ENCODE peak calls at places on chromosome 13, in seven cellular contexts. One of them, this sample, is unnamed.

GRCh38 chr13:102856603-102857002 is 10.8 kb downstream of the ERCC5 start:
- DNase-seq in naive thymus-derived CD4-positive, alpha-beta T cell: no peak
- DNase-seq in GM23248: peak; percentile 71
- DNase-seq in non-pigmented ciliary epithelial cell: no peak
- DNase-seq in stimulated activated naive CD8-positive, alpha-beta T cell treated with anti-CD3 and anti-CD28 coated beads, Interleukin-15, amount 100 ng/mL, for 72 hours: no peak
- DNase-seq in AG09319: no peak
- DNase-seq in stimulated activated naive CD4-positive, alpha-beta T cell: no peak
- DNase-seq in this sample: no peak

GRCh38 chr13:112722433-112723250 is 32.8 kb downstream of the ATP11A start:
- DNase-seq in naive thymus-derived CD4-positive, alpha-beta T cell: no peak
- DNase-seq in GM23248: peak; percentile 65
- DNase-seq in non-pigmented ciliary epithelial cell: peak; percentile 45
- DNase-seq in stimulated activated naive CD8-positive, alpha-beta T cell treated with anti-CD3 and anti-CD28 coated beads, Interleukin-15, amount 100 ng/mL, for 72 hours: no peak
- DNase-seq in AG09319: no peak
- DNase-seq in stimulated activated naive CD4-positive, alpha-beta T cell: no peak
- DNase-seq in this sample: no peak

GRCh38 chr13:74570834-74571233 is 436.6 kb upstream of the KLF12 start:
- DNase-seq in naive thymus-derived CD4-positive, alpha-beta T cell: no peak
- DNase-seq in GM23248: peak; percentile 17
- DNase-seq in non-pigmented ciliary epithelial cell: no peak
- DNase-seq in stimulated activated naive CD8-positive, alpha-beta T cell treated with anti-CD3 and anti-CD28 coated beads, Interleukin-15, amount 100 ng/mL, for 72 hours: no peak
- DNase-seq in AG09319: no peak
- DNase-seq in stimulated activated naive CD4-positive, alpha-beta T cell: no peak
- DNase-seq in this sample: no peak

GRCh38 chr13:99396446-99396845 is 89.2 kb upstream of the GPR183 start:
- DNase-seq in naive thymus-derived CD4-positive, alpha-beta T cell: no peak
- DNase-seq in GM23248: no peak
- DNase-seq in non-pigmented ciliary epithelial cell: no peak
- DNase-seq in stimulated activated naive CD8-positive, alpha-beta T cell treated with anti-CD3 and anti-CD28 coated beads, Interleukin-15, amount 100 ng/mL, for 72 hours: no peak
- DNase-seq in AG09319: no peak
- DNase-seq in stimulated activated naive CD4-positive, alpha-beta T cell: no peak
- DNase-seq in this sample: no peak

GRCh38 chr13:48155850-48156249 is 60.9 kb upstream of the MED4 start:
- DNase-seq in naive thymus-derived CD4-positive, alpha-beta T cell: peak; percentile 78
- DNase-seq in GM23248: peak; percentile 82
- DNase-seq in non-pigmented ciliary epithelial cell: peak; percentile 17
- DNase-seq in stimulated activated naive CD8-positive, alpha-beta T cell treated with anti-CD3 and anti-CD28 coated beads, Interleukin-15, amount 100 ng/mL, for 72 hours: peak; percentile 35
- DNase-seq in AG09319: no peak
- DNase-seq in stimulated activated naive CD4-positive, alpha-beta T cell: no peak
- DNase-seq in this sample: peak; percentile 56

GRCh38 chr13:42047561-42048322 is 706 bp upstream of the DGKH start:
- DNase-seq in naive thymus-derived CD4-positive, alpha-beta T cell: peak; percentile 22
- DNase-seq in GM23248: peak; percentile 78
- DNase-seq in non-pigmented ciliary epithelial cell: no peak
- DNase-seq in stimulated activated naive CD8-positive, alpha-beta T cell treated with anti-CD3 and anti-CD28 coated beads, Interleukin-15, amount 100 ng/mL, for 72 hours: peak; percentile 52
- DNase-seq in AG09319: no peak
- DNase-seq in stimulated activated naive CD4-positive, alpha-beta T cell: peak; percentile 10
- DNase-seq in this sample: peak; percentile 28

GRCh38 chr13:44686478-44687071 is 110.4 kb upstream of the TSC22D1 start:
- DNase-seq in naive thymus-derived CD4-positive, alpha-beta T cell: no peak
- DNase-seq in GM23248: no peak
- DNase-seq in non-pigmented ciliary epithelial cell: no peak
- DNase-seq in stimulated activated naive CD8-positive, alpha-beta T cell treated with anti-CD3 and anti-CD28 coated beads, Interleukin-15, amount 100 ng/mL, for 72 hours: no peak
- DNase-seq in AG09319: no peak
- DNase-seq in stimulated activated naive CD4-positive, alpha-beta T cell: no peak
- DNase-seq in this sample: no peak

GRCh38 chr13:44013666-44014291 is 134.1 kb downstream of the LACC1 start:
- DNase-seq in naive thymus-derived CD4-positive, alpha-beta T cell: no peak
- DNase-seq in GM23248: peak; percentile 61
- DNase-seq in non-pigmented ciliary epithelial cell: peak; percentile 35
- DNase-seq in stimulated activated naive CD8-positive, alpha-beta T cell treated with anti-CD3 and anti-CD28 coated beads, Interleukin-15, amount 100 ng/mL, for 72 hours: no peak
- DNase-seq in AG09319: peak; percentile 7
- DNase-seq in stimulated activated naive CD4-positive, alpha-beta T cell: no peak
- DNase-seq in this sample: no peak

GRCh38 chr13:41458187-41458938 is 1.0 kb downstream of the RGCC start:
- DNase-seq in naive thymus-derived CD4-positive, alpha-beta T cell: peak; percentile 69
- DNase-seq in GM23248: peak; percentile 75
- DNase-seq in non-pigmented ciliary epithelial cell: no peak
- DNase-seq in stimulated activated naive CD8-positive, alpha-beta T cell treated with anti-CD3 and anti-CD28 coated beads, Interleukin-15, amount 100 ng/mL, for 72 hours: peak; percentile 58
- DNase-seq in AG09319: no peak
- DNase-seq in stimulated activated naive CD4-positive, alpha-beta T cell: peak; percentile 46
- DNase-seq in this sample: peak; percentile 61

GRCh38 chr13:28037399-28037798 is 48.9 kb upstream of the URAD start:
- DNase-seq in naive thymus-derived CD4-positive, alpha-beta T cell: no peak
- DNase-seq in GM23248: peak; percentile 61
- DNase-seq in non-pigmented ciliary epithelial cell: no peak
- DNase-seq in stimulated activated naive CD8-positive, alpha-beta T cell treated with anti-CD3 and anti-CD28 coated beads, Interleukin-15, amount 100 ng/mL, for 72 hours: no peak
- DNase-seq in AG09319: no peak
- DNase-seq in stimulated activated naive CD4-positive, alpha-beta T cell: no peak
- DNase-seq in this sample: no peak

GRCh38 chr13:82800391-82800790 is 1081.9 kb downstream of the SLITRK1 start:
- DNase-seq in naive thymus-derived CD4-positive, alpha-beta T cell: no peak
- DNase-seq in GM23248: peak; percentile 12
- DNase-seq in non-pigmented ciliary epithelial cell: peak; percentile 5
- DNase-seq in stimulated activated naive CD8-positive, alpha-beta T cell treated with anti-CD3 and anti-CD28 coated beads, Interleukin-15, amount 100 ng/mL, for 72 hours: no peak
- DNase-seq in AG09319: no peak
- DNase-seq in stimulated activated naive CD4-positive, alpha-beta T cell: no peak
- DNase-seq in this sample: no peak

GRCh38 chr13:97223711-97224461 is 1.8 kb downstream of the MBNL2 start:
- DNase-seq in naive thymus-derived CD4-positive, alpha-beta T cell: no peak
- DNase-seq in GM23248: peak; percentile 94
- DNase-seq in non-pigmented ciliary epithelial cell: peak; percentile 86
- DNase-seq in stimulated activated naive CD8-positive, alpha-beta T cell treated with anti-CD3 and anti-CD28 coated beads, Interleukin-15, amount 100 ng/mL, for 72 hours: peak; percentile 17
- DNase-seq in AG09319: peak; percentile 75
- DNase-seq in stimulated activated naive CD4-positive, alpha-beta T cell: no peak
- DNase-seq in this sample: peak; percentile 11